ENCODE peak calls at places on chromosomes 11 and 22, in seven cellular contexts. J, S, F, E, A, Z and N are unnamed samples.

GRCh38 chr11:75078233-75078632 is 18.4 kb downstream of the OR2AT4 start:
- DNase-seq in A (no peak), F (no peak), J (peak; percentile 3), E (no peak), Z (peak; percentile 53), S (no peak), N (no peak)

GRCh38 chr11:68938816-68939582 is 35.3 kb downstream of the IGHMBP2 start:
- DNase-seq in A (no peak), E (no peak), J (no peak), F (no peak), S (no peak), Z (no peak), N (no peak)

GRCh38 chr11:44308923-44309482 is 936 bp downstream of the ALX4 start:
- DNase-seq in A (no peak), Z (no peak), F (no peak), S (no peak), E (no peak), J (no peak), N (no peak)

GRCh38 chr11:116683982-116684381 is 88.8 kb downstream of the BUD13 start:
- DNase-seq in A (no peak), F (no peak), E (no peak), S (no peak), J (no peak), Z (no peak), N (no peak)

GRCh38 chr11:122869622-122870021 is 12.9 kb upstream of the JHY start:
- DNase-seq in Z (no peak), S (no peak), A (no peak), J (no peak), E (no peak), F (no peak), N (no peak)

GRCh38 chr22:21568207-21569075 is 927 bp downstream of the UBE2L3 start:
- DNase-seq in E (peak; percentile 57), J (no peak), S (peak; percentile 13), A (peak; percentile 34), F (no peak), Z (peak; percentile 50), N (peak; percentile 39)

GRCh38 chr22:29030618-29031235 is 30.9 kb downstream of the C22orf31 start:
- DNase-seq in S (peak; percentile 77), J (peak; percentile 89), A (peak; percentile 93), F (no peak), Z (peak; percentile 86), E (peak; percentile 82), N (peak; percentile 84)

GRCh38 chr11:313304-313786 is 495 bp upstream of the IFITM1 start:
- DNase-seq in J (no peak), F (no peak), Z (no peak), E (no peak), A (no peak), S (no peak), N (no peak)

GRCh38 chr11:8086001-8086479 is 5.0 kb downstream of the TUB start:
- DNase-seq in E (no peak), A (no peak), J (no peak), Z (peak; percentile 30), F (no peak), S (no peak), N (no peak)

GRCh38 chr11:126526471-126526870 is 171.0 kb downstream of the ST3GAL4 start:
- DNase-seq in F (no peak), S (no peak), Z (no peak), E (no peak), A (no peak), J (no peak), N (no peak)

GRCh38 chr11:36030707-36031365 is 87.0 kb downstream of the LDLRAD3 start:
- DNase-seq in E (no peak), J (no peak), Z (no peak), A (no peak), F (no peak), S (no peak), N (no peak)

GRCh38 chr11:128039140-128040021 is 548.0 kb downstream of the ETS1 start:
- DNase-seq in E (peak; percentile 74), Z (no peak), F (no peak), J (no peak), A (no peak), S (peak; percentile 48), N (peak; percentile 48)
- TF ChIP-seq POLR2AphosphoS5 in E (no peak), Z (no peak), F (no peak), J (no peak), A (no peak), S (peak; percentile 30), N (peak; percentile 24)

GRCh38 chr11:77309401-77310085 is 8.1 kb upstream of the GDPD4 start:
- DNase-seq in Z (no peak), J (no peak), A (no peak), S (no peak), F (no peak), E (no peak), N (no peak)

GRCh38 chr11:77308838-77309237 is 7.4 kb upstream of the GDPD4 start:
- DNase-seq in E (no peak), Z (no peak), S (no peak), A (no peak), F (no peak), J (no peak), N (no peak)

GRCh38 chr11:77311701-77312100 is 10.2 kb upstream of the GDPD4 start:
- DNase-seq in J (no peak), E (no peak), F (no peak), A (no peak), Z (no peak), S (no peak), N (no peak)

GRCh38 chr11:77316733-77317342 is 15.4 kb upstream of the GDPD4 start:
- DNase-seq in A (no peak), S (no peak), J (no peak), F (no peak), Z (no peak), E (no peak), N (no peak)

DNA sequence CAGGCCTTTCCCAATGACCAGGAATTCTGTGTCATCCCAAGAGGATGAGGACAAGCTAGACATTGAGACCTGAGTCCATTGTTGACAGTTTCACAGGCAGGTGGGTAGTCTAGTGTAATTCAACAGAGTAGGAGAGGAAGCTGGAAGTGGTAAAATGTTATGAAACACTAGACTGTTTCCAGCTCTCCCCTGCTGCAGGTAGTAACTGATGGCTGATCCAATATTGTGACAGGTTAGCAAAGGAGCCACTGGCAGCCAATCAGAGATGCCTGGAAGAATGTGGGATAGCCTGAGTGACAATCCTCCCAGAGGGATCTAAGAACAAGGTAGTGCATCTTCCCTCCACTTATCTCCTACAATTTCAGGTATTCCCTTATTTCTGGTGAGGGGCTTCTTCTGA is 10.6 kb upstream of the GDPD4 start:
- DNase-seq in F (no peak), A (no peak), J (no peak), S (no peak), Z (no peak), E (no peak), N (no peak)
- TF ChIP-seq POLR2AphosphoS5 in F (no peak), A (no peak), J (no peak), S (no peak), Z (no peak), E (no peak), N (no peak)

GRCh38 chr11:118899296-118899688 is 15.6 kb downstream of the CXCR5 start:
- DNase-seq in Z (no peak), J (no peak), S (no peak), E (no peak), A (no peak), F (no peak), N (no peak)

GRCh38 chr11:118902336-118903203 is 18.9 kb downstream of the CXCR5 start:
- DNase-seq in A (no peak), J (no peak), F (no peak), S (no peak), Z (no peak), E (no peak), N (no peak)

GRCh38 chr11:118901494-118902335 is 18.0 kb downstream of the CXCR5 start:
- DNase-seq in F (no peak), S (no peak), J (no peak), Z (no peak), E (no peak), A (no peak), N (no peak)

GRCh38 chr11:118899706-118900360 is 16.1 kb downstream of the CXCR5 start:
- DNase-seq in S (no peak), F (no peak), A (no peak), Z (no peak), E (no peak), J (no peak), N (no peak)

GRCh38 chr11:118900535-118901384 is 17.1 kb downstream of the CXCR5 start:
- DNase-seq in A (no peak), E (no peak), Z (no peak), S (no peak), F (no peak), J (no peak), N (no peak)
- TF ChIP-seq POLR2AphosphoS5 in A (no peak), E (no peak), Z (no peak), S (no peak), F (no peak), J (no peak), N (no peak)

DNA sequence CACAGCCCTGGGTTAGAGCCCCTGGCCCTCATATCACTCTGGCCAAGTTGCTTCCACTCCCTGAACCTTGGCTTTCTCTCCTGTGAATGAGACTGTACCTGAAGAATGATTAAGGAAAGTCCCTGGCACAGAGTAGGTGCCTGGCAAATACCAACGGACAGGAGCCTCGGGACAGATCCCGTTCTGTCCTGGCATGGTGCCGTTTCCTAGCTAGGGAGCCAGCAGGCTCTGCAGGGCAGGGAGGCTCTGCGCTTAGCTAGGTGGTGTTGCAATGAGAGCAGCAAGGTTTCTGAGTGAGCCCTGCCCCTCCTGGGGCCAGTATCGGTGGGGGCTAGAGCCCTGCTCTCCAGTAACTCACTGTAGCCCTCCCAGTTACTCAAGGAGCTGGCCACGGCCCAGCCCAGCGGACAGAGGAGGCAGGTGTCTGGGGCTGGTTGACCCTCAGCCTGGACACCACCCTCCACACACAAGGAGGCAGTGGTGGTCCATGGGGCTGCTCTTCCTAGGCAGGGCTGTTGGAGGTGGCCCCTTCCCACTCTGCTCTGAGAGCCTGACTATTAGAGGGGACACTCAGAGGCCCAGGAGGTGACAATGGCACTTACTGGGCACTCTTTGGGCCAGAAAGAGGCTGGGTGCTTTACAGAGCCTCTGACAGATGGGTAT is 74.4 kb downstream of the NFAM1 start:
- DNase-seq in F (no peak), E (no peak), S (peak; percentile 93), A (no peak), Z (no peak), J (no peak), N (no peak)
- TF ChIP-seq POLR2AphosphoS5 in F (no peak), E (no peak), S (peak; percentile 91), A (no peak), Z (no peak), J (no peak), N (no peak)